ENCODE peak calls at places on chromosomes 3 and 15, in ten cellular contexts. One of them, this sample, is unnamed.

GRCh38 chr15:78374436-78375393 is 34.6 kb downstream of the CRABP1 start:
- DNase-seq in AG10803: no peak
- DNase-seq in foreskin fibroblast: no peak
- DNase-seq in A549: peak
- DNase-seq in fibroblast of mammary gland: no peak
- DNase-seq in HFFc6: no peak
- DNase-seq in WTC11: no peak
- DNase-seq in glutamatergic neuron: no peak
- DNase-seq in GM10248: no peak
- DNase-seq in astrocyte of the cerebellum: no peak
- DNase-seq in this sample: peak

GRCh38 chr3:37905346-37905745 is 43.7 kb downstream of the CTDSPL start:
- DNase-seq in AG10803: no peak
- DNase-seq in foreskin fibroblast: no peak
- DNase-seq in A549: no peak
- DNase-seq in fibroblast of mammary gland: no peak
- DNase-seq in HFFc6: no peak
- DNase-seq in WTC11: no peak
- DNase-seq in glutamatergic neuron: no peak
- DNase-seq in GM10248: no peak
- DNase-seq in astrocyte of the cerebellum: no peak
- DNase-seq in this sample: no peak

GRCh38 chr3:136018876-136019275 is 53.3 kb downstream of the PPP2R3A start:
- DNase-seq in AG10803: peak
- DNase-seq in foreskin fibroblast: peak
- DNase-seq in A549: no peak
- DNase-seq in fibroblast of mammary gland: peak
- DNase-seq in HFFc6: no peak
- DNase-seq in WTC11: no peak
- DNase-seq in glutamatergic neuron: no peak
- DNase-seq in GM10248: no peak
- DNase-seq in astrocyte of the cerebellum: no peak
- DNase-seq in this sample: no peak

GRCh38 chr15:65382146-65382491 is 4.3 kb upstream of the IGDCC3 start:
- DNase-seq in AG10803: no peak
- DNase-seq in foreskin fibroblast: no peak
- DNase-seq in A549: no peak
- DNase-seq in fibroblast of mammary gland: no peak
- DNase-seq in HFFc6: no peak
- DNase-seq in WTC11: no peak
- DNase-seq in glutamatergic neuron: no peak
- DNase-seq in GM10248: no peak
- DNase-seq in astrocyte of the cerebellum: no peak
- DNase-seq in this sample: no peak

GRCh38 chr15:52257734-52258062 is 37.9 kb downstream of the MYO5C start:
- DNase-seq in AG10803: peak
- DNase-seq in foreskin fibroblast: no peak
- DNase-seq in A549: no peak
- DNase-seq in fibroblast of mammary gland: peak
- DNase-seq in HFFc6: no peak
- DNase-seq in WTC11: no peak
- DNase-seq in glutamatergic neuron: no peak
- DNase-seq in GM10248: no peak
- DNase-seq in astrocyte of the cerebellum: peak
- DNase-seq in this sample: peak

GRCh38 chr3:195075941-195076875 is 194.8 kb downstream of the XXYLT1 start:
- DNase-seq in AG10803: peak
- DNase-seq in foreskin fibroblast: peak
- DNase-seq in A549: no peak
- DNase-seq in fibroblast of mammary gland: peak
- DNase-seq in HFFc6: no peak
- DNase-seq in WTC11: no peak
- DNase-seq in glutamatergic neuron: peak
- DNase-seq in GM10248: no peak
- DNase-seq in astrocyte of the cerebellum: no peak
- DNase-seq in this sample: no peak

GRCh38 chr15:52217186-52217585 is 26.0 kb upstream of the GNB5 start:
- DNase-seq in AG10803: no peak
- DNase-seq in foreskin fibroblast: no peak
- DNase-seq in A549: peak
- DNase-seq in fibroblast of mammary gland: no peak
- DNase-seq in HFFc6: no peak
- DNase-seq in WTC11: peak
- DNase-seq in glutamatergic neuron: peak
- DNase-seq in GM10248: peak
- DNase-seq in astrocyte of the cerebellum: no peak
- DNase-seq in this sample: peak

GRCh38 chr15:47717036-47717611 is at the start of gene SEMA6D:
- DNase-seq in AG10803: peak
- DNase-seq in foreskin fibroblast: peak
- DNase-seq in A549: peak
- DNase-seq in fibroblast of mammary gland: peak
- DNase-seq in HFFc6: peak
- DNase-seq in WTC11: peak
- DNase-seq in glutamatergic neuron: peak
- DNase-seq in GM10248: peak
- DNase-seq in astrocyte of the cerebellum: peak
- DNase-seq in this sample: peak

GRCh38 chr3:62134061-62134496 is 239.3 kb downstream of the FEZF2 start:
- DNase-seq in AG10803: peak
- DNase-seq in foreskin fibroblast: peak
- DNase-seq in A549: no peak
- DNase-seq in fibroblast of mammary gland: no peak
- DNase-seq in HFFc6: no peak
- DNase-seq in WTC11: no peak
- DNase-seq in glutamatergic neuron: no peak
- DNase-seq in GM10248: no peak
- DNase-seq in astrocyte of the cerebellum: no peak
- DNase-seq in this sample: peak

GRCh38 chr3:152071924-152072323 is 196.8 kb upstream of the MBNL1 start:
- DNase-seq in AG10803: peak
- DNase-seq in foreskin fibroblast: peak
- DNase-seq in A549: peak
- DNase-seq in fibroblast of mammary gland: peak
- DNase-seq in HFFc6: peak
- DNase-seq in WTC11: no peak
- DNase-seq in glutamatergic neuron: no peak
- DNase-seq in GM10248: peak
- DNase-seq in astrocyte of the cerebellum: peak
- DNase-seq in this sample: peak

GRCh38 chr3:88150771-88151170 is 1.0 kb downstream of the C3orf38 start:
- DNase-seq in AG10803: no peak
- DNase-seq in foreskin fibroblast: no peak
- DNase-seq in A549: no peak
- DNase-seq in fibroblast of mammary gland: no peak
- DNase-seq in HFFc6: no peak
- DNase-seq in WTC11: no peak
- DNase-seq in glutamatergic neuron: no peak
- DNase-seq in GM10248: peak
- DNase-seq in astrocyte of the cerebellum: no peak
- DNase-seq in this sample: no peak

GRCh38 chr3:116815831-116816588 is 106.4 kb downstream of the TUSC7 start:
- DNase-seq in AG10803: no peak
- DNase-seq in foreskin fibroblast: peak
- DNase-seq in A549: no peak
- DNase-seq in fibroblast of mammary gland: peak
- DNase-seq in HFFc6: no peak
- DNase-seq in WTC11: no peak
- DNase-seq in glutamatergic neuron: no peak
- DNase-seq in GM10248: no peak
- DNase-seq in astrocyte of the cerebellum: peak
- DNase-seq in this sample: no peak

GRCh38 chr15:84911879-84912660 is 27.6 kb downstream of the SLC28A1 start:
- DNase-seq in AG10803: peak
- DNase-seq in foreskin fibroblast: peak
- DNase-seq in A549: peak
- DNase-seq in fibroblast of mammary gland: peak
- DNase-seq in HFFc6: peak
- DNase-seq in WTC11: no peak
- DNase-seq in glutamatergic neuron: no peak
- DNase-seq in GM10248: no peak
- DNase-seq in astrocyte of the cerebellum: peak
- DNase-seq in this sample: peak

GRCh38 chr3:40166997-40167396 is 142.5 kb upstream of the EIF1B start:
- DNase-seq in AG10803: no peak
- DNase-seq in foreskin fibroblast: no peak
- DNase-seq in A549: no peak
- DNase-seq in fibroblast of mammary gland: no peak
- DNase-seq in HFFc6: no peak
- DNase-seq in WTC11: peak
- DNase-seq in glutamatergic neuron: no peak
- DNase-seq in GM10248: no peak
- DNase-seq in astrocyte of the cerebellum: no peak
- DNase-seq in this sample: no peak

GRCh38 chr3:196765454-196765853 is 25.8 kb downstream of the PAK2 start:
- DNase-seq in AG10803: no peak
- DNase-seq in foreskin fibroblast: no peak
- DNase-seq in A549: no peak
- DNase-seq in fibroblast of mammary gland: no peak
- DNase-seq in HFFc6: no peak
- DNase-seq in WTC11: no peak
- DNase-seq in glutamatergic neuron: no peak
- DNase-seq in GM10248: no peak
- DNase-seq in astrocyte of the cerebellum: no peak
- DNase-seq in this sample: no peak

GRCh38 chr3:190585771-190586630 is 72.1 kb downstream of the IL1RAP start:
- DNase-seq in AG10803: peak
- DNase-seq in foreskin fibroblast: peak
- DNase-seq in A549: peak
- DNase-seq in fibroblast of mammary gland: peak
- DNase-seq in HFFc6: peak
- DNase-seq in WTC11: no peak
- DNase-seq in glutamatergic neuron: no peak
- DNase-seq in GM10248: no peak
- DNase-seq in astrocyte of the cerebellum: no peak
- DNase-seq in this sample: peak

GRCh38 chr3:42653560-42654330 is at the start of gene ZBTB47:
- DNase-seq in AG10803: peak
- DNase-seq in foreskin fibroblast: no peak
- DNase-seq in A549: no peak
- DNase-seq in fibroblast of mammary gland: no peak
- DNase-seq in HFFc6: no peak
- DNase-seq in WTC11: no peak
- DNase-seq in glutamatergic neuron: no peak
- DNase-seq in GM10248: peak
- DNase-seq in astrocyte of the cerebellum: no peak
- DNase-seq in this sample: peak

GRCh38 chr15:99180287-99180962 is 69.0 kb downstream of the TTC23 start:
- DNase-seq in AG10803: no peak
- DNase-seq in foreskin fibroblast: no peak
- DNase-seq in A549: no peak
- DNase-seq in fibroblast of mammary gland: no peak
- DNase-seq in HFFc6: no peak
- DNase-seq in WTC11: no peak
- DNase-seq in glutamatergic neuron: no peak
- DNase-seq in GM10248: no peak
- DNase-seq in astrocyte of the cerebellum: peak
- DNase-seq in this sample: no peak
- TF ChIP-seq CTCF in AG10803: no peak
- TF ChIP-seq CTCF in foreskin fibroblast: no peak
- TF ChIP-seq CTCF in A549: no peak
- TF ChIP-seq CTCF in fibroblast of mammary gland: no peak
- TF ChIP-seq CTCF in HFFc6: no peak
- TF ChIP-seq CTCF in WTC11: no peak
- TF ChIP-seq CTCF in glutamatergic neuron: no peak
- TF ChIP-seq CTCF in GM10248: no peak
- TF ChIP-seq CTCF in astrocyte of the cerebellum: no peak
- TF ChIP-seq CTCF in this sample: no peak

DNA sequence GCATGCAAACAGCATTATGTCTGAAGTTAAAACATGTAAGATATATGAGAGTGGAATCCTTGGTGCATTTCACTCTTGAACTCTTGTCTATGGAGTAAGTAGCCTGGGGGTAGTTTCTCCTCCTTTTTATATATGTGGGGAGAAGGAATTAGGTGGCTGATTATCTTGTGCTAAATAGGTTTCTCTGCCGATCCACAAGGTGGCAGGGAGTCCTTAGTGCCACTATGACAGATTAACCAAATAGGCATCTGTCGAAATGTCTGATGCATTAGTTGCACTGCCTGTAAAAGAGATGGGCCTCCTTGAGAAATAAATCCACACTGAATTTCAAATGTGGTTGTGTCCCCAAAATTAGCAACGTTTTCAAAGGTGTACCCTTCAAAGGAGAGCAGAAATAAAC is 170.1 kb downstream of the CNTN4 start:
- DNase-seq in AG10803: no peak
- DNase-seq in foreskin fibroblast: no peak
- DNase-seq in A549: peak
- DNase-seq in fibroblast of mammary gland: no peak
- DNase-seq in HFFc6: no peak
- DNase-seq in WTC11: no peak
- DNase-seq in glutamatergic neuron: no peak
- DNase-seq in GM10248: no peak
- DNase-seq in astrocyte of the cerebellum: no peak
- DNase-seq in this sample: no peak
- TF ChIP-seq CTCF in AG10803: no peak
- TF ChIP-seq CTCF in foreskin fibroblast: no peak
- TF ChIP-seq CTCF in A549: no peak
- TF ChIP-seq CTCF in fibroblast of mammary gland: no peak
- TF ChIP-seq CTCF in HFFc6: no peak
- TF ChIP-seq CTCF in WTC11: no peak
- TF ChIP-seq CTCF in glutamatergic neuron: no peak
- TF ChIP-seq CTCF in GM10248: no peak
- TF ChIP-seq CTCF in astrocyte of the cerebellum: no peak
- TF ChIP-seq CTCF in this sample: no peak

GRCh38 chr15:61118885-61119284 is 110.2 kb downstream of the RORA start:
- DNase-seq in AG10803: no peak
- DNase-seq in foreskin fibroblast: no peak
- DNase-seq in A549: no peak
- DNase-seq in fibroblast of mammary gland: no peak
- DNase-seq in HFFc6: no peak
- DNase-seq in WTC11: peak
- DNase-seq in glutamatergic neuron: no peak
- DNase-seq in GM10248: no peak
- DNase-seq in astrocyte of the cerebellum: no peak
- DNase-seq in this sample: no peak
- TF ChIP-seq CTCF in AG10803: no peak
- TF ChIP-seq CTCF in foreskin fibroblast: no peak
- TF ChIP-seq CTCF in A549: no peak
- TF ChIP-seq CTCF in fibroblast of mammary gland: peak
- TF ChIP-seq CTCF in HFFc6: no peak
- TF ChIP-seq CTCF in WTC11: peak
- TF ChIP-seq CTCF in glutamatergic neuron: peak
- TF ChIP-seq CTCF in GM10248: no peak
- TF ChIP-seq CTCF in astrocyte of the cerebellum: no peak
- TF ChIP-seq CTCF in this sample: no peak

DNA sequence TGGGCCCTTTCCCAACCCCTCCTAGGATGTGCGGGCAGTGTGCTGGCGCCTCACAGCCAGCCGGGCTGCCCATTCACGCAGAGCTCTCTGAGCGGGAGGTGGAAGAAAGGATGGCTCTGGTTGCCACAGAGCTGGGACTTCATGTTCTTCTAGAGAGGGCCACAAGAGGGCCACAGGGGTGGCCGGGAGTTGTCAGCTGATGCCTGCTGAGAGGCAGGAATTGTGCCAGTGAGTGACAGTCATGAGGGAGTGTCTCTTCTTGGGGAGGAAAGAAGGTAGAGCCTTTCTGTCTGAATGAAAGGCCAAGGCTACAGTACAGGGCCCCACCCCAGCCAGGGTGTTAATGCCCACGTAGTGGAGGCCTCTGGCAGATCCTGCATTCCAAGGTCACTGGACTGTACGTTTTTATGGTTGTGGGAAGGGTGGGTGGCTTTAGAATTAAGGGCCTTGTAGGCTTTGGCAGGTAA is 8.3 kb downstream of the FAM131A start:
- DNase-seq in AG10803: peak
- DNase-seq in foreskin fibroblast: peak
- DNase-seq in A549: peak
- DNase-seq in fibroblast of mammary gland: peak
- DNase-seq in HFFc6: peak
- DNase-seq in WTC11: peak
- DNase-seq in glutamatergic neuron: no peak
- DNase-seq in GM10248: peak
- DNase-seq in astrocyte of the cerebellum: no peak
- DNase-seq in this sample: peak
- TF ChIP-seq CTCF in AG10803: peak
- TF ChIP-seq CTCF in foreskin fibroblast: peak
- TF ChIP-seq CTCF in A549: peak
- TF ChIP-seq CTCF in fibroblast of mammary gland: peak
- TF ChIP-seq CTCF in HFFc6: peak
- TF ChIP-seq CTCF in WTC11: no peak
- TF ChIP-seq CTCF in glutamatergic neuron: no peak
- TF ChIP-seq CTCF in GM10248: no peak
- TF ChIP-seq CTCF in astrocyte of the cerebellum: peak
- TF ChIP-seq CTCF in this sample: peak